ENCODE peak calls at places on chromosomes 3 and 15, in ten cellular contexts. V, A, T, O, I, C, X, R, P and D are unnamed samples.

GRCh38 chr15:70095387-70096214 is 2.1 kb downstream of the TLE3 start:
- DNase-seq in V (peak; percentile 33), A (peak; percentile 88), T (peak; percentile 73), O (peak; percentile 17), I (peak; percentile 89), C (peak; percentile 72), X (no peak), R (peak; percentile 83), P (peak; percentile 74), D (no peak)

GRCh38 chr3:182364723-182365650 is 428.3 kb upstream of the ATP11B start:
- DNase-seq in V (no peak), A (peak; percentile 41), T (no peak), O (peak; percentile 66), I (no peak), C (peak; percentile 69), X (no peak), R (no peak), P (no peak), D (no peak)

GRCh38 chr3:57918123-57918837 is 89.9 kb upstream of the FLNB start:
- DNase-seq in V (no peak), A (no peak), T (no peak), O (peak; percentile 90), I (no peak), C (no peak), X (no peak), R (no peak), P (no peak), D (no peak)

GRCh38 chr15:100111103-100112060 is 230.4 kb downstream of the ADAMTS17 start:
- DNase-seq in V (peak; percentile 13), A (no peak), T (peak; percentile 91), O (peak; percentile 85), I (no peak), C (peak; percentile 80), X (no peak), R (peak; percentile 56), P (peak; percentile 80), D (no peak)

GRCh38 chr3:69741057-69741830 is 2.0 kb downstream of the MITF start:
- DNase-seq in V (no peak), A (no peak), T (no peak), O (no peak), I (no peak), C (no peak), X (no peak), R (no peak), P (no peak), D (no peak)

GRCh38 chr15:77181305-77182074 is 110.6 kb upstream of the TSPAN3 start:
- DNase-seq in V (no peak), A (no peak), T (no peak), O (no peak), I (no peak), C (no peak), X (no peak), R (peak; percentile 77), P (no peak), D (no peak)

GRCh38 chr15:96764501-96764900 is 434.0 kb downstream of the NR2F2 start:
- DNase-seq in V (no peak), A (no peak), T (no peak), O (no peak), I (no peak), C (no peak), X (no peak), R (no peak), P (no peak), D (no peak)

GRCh38 chr15:50247819-50248650 is 17.5 kb downstream of the HDC start:
- DNase-seq in V (peak; percentile 57), A (no peak), T (no peak), O (no peak), I (no peak), C (no peak), X (no peak), R (no peak), P (peak; percentile 25), D (no peak)

GRCh38 chr3:49081429-49081828 is 12.4 kb downstream of the QRICH1 start:
- DNase-seq in V (no peak), A (no peak), T (no peak), O (no peak), I (no peak), C (no peak), X (no peak), R (no peak), P (no peak), D (no peak)

GRCh38 chr3:38170722-38171121 is 5.4 kb downstream of the OXSR1 start:
- DNase-seq in V (no peak), A (no peak), T (no peak), O (no peak), I (no peak), C (no peak), X (no peak), R (no peak), P (no peak), D (no peak)
- H3K4me1 ChIP-seq in V (peaks cover 29% of the 10 kb centered on the region), A (no peaks in the 10 kb centered on the region), T (peaks cover 31% of the 10 kb centered on the region), O (peaks cover 63% of the 10 kb centered on the region), I (peaks cover 7% of the 10 kb centered on the region), C (peaks cover 27% of the 10 kb centered on the region), X (peaks cover 52% of the 10 kb centered on the region), R (peaks cover 32% of the 10 kb centered on the region), P (peaks cover 11% of the 10 kb centered on the region), D (peaks cover 46% of the 10 kb centered on the region)

GRCh38 chr15:73992594-73992898 is 451 bp upstream of the STOML1 start:
- DNase-seq in V (no peak), A (no peak), T (no peak), O (no peak), I (no peak), C (no peak), X (no peak), R (no peak), P (no peak), D (no peak)
- H3K4me1 ChIP-seq in V (peaks cover 40% of the 10 kb centered on the region), A (no peaks in the 10 kb centered on the region), T (peaks cover 84% of the 10 kb centered on the region), O (peaks cover 61% of the 10 kb centered on the region), I (peaks cover 30% of the 10 kb centered on the region), C (peaks cover 76% of the 10 kb centered on the region), X (peaks cover 33% of the 10 kb centered on the region), R (peaks cover 44% of the 10 kb centered on the region), P (peaks cover 4% of the 10 kb centered on the region), D (peaks cover 74% of the 10 kb centered on the region)

GRCh38 chr3:100189444-100189964 is 71.3 kb upstream of the TBC1D23 start:
- DNase-seq in V (no peak), A (no peak), T (no peak), O (no peak), I (no peak), C (no peak), X (no peak), R (no peak), P (no peak), D (no peak)
- H3K4me1 ChIP-seq in V (no peaks in the 10 kb centered on the region), A (no peaks in the 10 kb centered on the region), T (peaks cover 3% of the 10 kb centered on the region), O (no peaks in the 10 kb centered on the region), I (no peaks in the 10 kb centered on the region), C (no peaks in the 10 kb centered on the region), X (no peaks in the 10 kb centered on the region), R (no peaks in the 10 kb centered on the region), P (no peaks in the 10 kb centered on the region), D (peaks cover 25% of the 10 kb centered on the region)

GRCh38 chr15:89761009-89761831 is 10.2 kb upstream of the MESP1 start:
- DNase-seq in V (no peak), A (no peak), T (no peak), O (peak; percentile 93), I (peak; percentile 78), C (no peak), X (no peak), R (no peak), P (no peak), D (no peak)

GRCh38 chr15:89761929-89762328 is 10.9 kb upstream of the MESP1 start:
- DNase-seq in V (no peak), A (no peak), T (no peak), O (no peak), I (peak; percentile 44), C (no peak), X (no peak), R (no peak), P (peak; percentile 47), D (no peak)

GRCh38 chr15:89758981-89759380 is 7.9 kb upstream of the MESP1 start:
- DNase-seq in V (no peak), A (no peak), T (no peak), O (no peak), I (peak; percentile 55), C (no peak), X (no peak), R (no peak), P (no peak), D (no peak)

GRCh38 chr15:89759835-89760234 is 8.8 kb upstream of the MESP1 start:
- DNase-seq in V (no peak), A (no peak), T (no peak), O (no peak), I (no peak), C (no peak), X (no peak), R (no peak), P (no peak), D (no peak)

GRCh38 chr15:89760303-89761008 is 9.4 kb upstream of the MESP1 start:
- DNase-seq in V (peak; percentile 50), A (peak; percentile 98), T (peak; percentile 85), O (peak; percentile 93), I (peak; percentile 90), C (peak; percentile 83), X (peak; percentile 91), R (peak; percentile 64), P (peak; percentile 86), D (peak; percentile 42)
- H3K4me1 ChIP-seq in V (no peaks in the 10 kb centered on the region), A (peaks cover 5% of the 10 kb centered on the region), T (peaks cover 18% of the 10 kb centered on the region), O (peaks cover 35% of the 10 kb centered on the region), I (peaks cover 9% of the 10 kb centered on the region), C (peaks cover 8% of the 10 kb centered on the region), X (peaks cover 4% of the 10 kb centered on the region), R (no peaks in the 10 kb centered on the region), P (peaks cover 10% of the 10 kb centered on the region), D (peaks cover 10% of the 10 kb centered on the region)

DNA sequence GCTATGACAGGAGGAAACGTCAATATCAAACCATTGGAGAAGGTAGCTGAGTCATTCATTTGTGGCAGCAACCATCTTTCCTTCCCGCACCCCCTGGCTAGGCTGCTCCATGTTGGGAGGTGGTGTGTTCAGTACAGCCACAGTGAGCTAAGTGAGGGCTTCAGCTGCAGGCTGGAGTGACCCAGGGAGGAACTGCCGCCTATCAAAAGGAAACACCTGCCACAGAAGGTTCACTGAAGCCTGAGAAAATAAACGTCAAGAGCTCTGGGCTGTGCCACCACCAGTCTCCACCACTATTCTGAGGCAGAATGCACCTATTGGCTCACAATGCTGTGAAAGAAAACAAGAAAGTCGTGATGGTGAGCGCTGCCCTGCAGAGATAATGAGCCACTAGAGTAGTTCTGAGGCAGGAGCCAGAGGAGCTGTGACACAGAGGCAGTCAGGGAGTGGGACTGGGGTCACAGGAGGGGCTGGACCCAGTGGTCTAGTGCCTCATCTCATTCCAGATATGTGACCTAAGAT is 34.8 kb upstream of the CD47 start:
- DNase-seq in V (peak; percentile 83), A (no peak), T (no peak), O (no peak), I (no peak), C (no peak), X (no peak), R (peak; percentile 96), P (no peak), D (no peak)
- H3K4me1 ChIP-seq in V (peaks cover 62% of the 10 kb centered on the region), A (peaks cover 4% of the 10 kb centered on the region), T (no peaks in the 10 kb centered on the region), O (peaks cover 9% of the 10 kb centered on the region), I (no peaks in the 10 kb centered on the region), C (no peaks in the 10 kb centered on the region), X (no peaks in the 10 kb centered on the region), R (peaks cover 73% of the 10 kb centered on the region), P (no peaks in the 10 kb centered on the region), D (no peaks in the 10 kb centered on the region)

GRCh38 chr15:63060699-63061098 is 18.2 kb downstream of the TPM1 start:
- DNase-seq in V (no peak), A (no peak), T (no peak), O (no peak), I (no peak), C (no peak), X (no peak), R (no peak), P (no peak), D (no peak)
- H3K4me1 ChIP-seq in V (no peaks in the 10 kb centered on the region), A (no peaks in the 10 kb centered on the region), T (peaks cover 32% of the 10 kb centered on the region), O (no peaks in the 10 kb centered on the region), I (peaks cover 2% of the 10 kb centered on the region), C (peaks cover 95% of the 10 kb centered on the region), X (peaks cover 93% of the 10 kb centered on the region), R (no peaks in the 10 kb centered on the region), P (peaks cover 5% of the 10 kb centered on the region), D (peaks cover 4% of the 10 kb centered on the region)